ENCODE peak calls at places on chromosomes 6 and 20, in seven cellular contexts. Z, M, P, S, N, A and V are unnamed samples.

GRCh38 chr20:19375301-19375885 is 163.0 kb downstream of the SLC24A3 start:
- DNase-seq in P (no peak), M (no peak), Z (no peak), N (no peak), A (no peak), S (no peak), V (no peak)

GRCh38 chr6:30169658-30170614 is 6.6 kb downstream of the TRIM15 start:
- DNase-seq in S (peak), Z (no peak), P (no peak), A (peak), N (no peak), M (no peak), V (peak)

GRCh38 chr6:22071655-22072054 is 225.2 kb downstream of the PRL start:
- DNase-seq in N (no peak), Z (no peak), S (peak), A (no peak), M (no peak), P (no peak), V (peak)

GRCh38 chr20:39070484-39071231 is 108.5 kb downstream of the DHX35 start:
- DNase-seq in P (no peak), N (no peak), Z (no peak), S (peak), M (no peak), A (no peak), V (no peak)

GRCh38 chr20:50708845-50709555 is 17.7 kb upstream of the RIPOR3 start:
- DNase-seq in P (no peak), A (no peak), S (no peak), Z (no peak), N (peak), M (no peak), V (no peak)

GRCh38 chr6:4397307-4397706 is 261.9 kb upstream of the ECI2 start:
- DNase-seq in Z (no peak), S (peak), A (no peak), P (no peak), N (no peak), M (no peak), V (no peak)

GRCh38 chr6:114194362-114195343 is 148.2 kb downstream of the HS3ST5 start:
- DNase-seq in P (no peak), N (no peak), S (peak), A (no peak), Z (no peak), M (no peak), V (no peak)

GRCh38 chr6:24492475-24492874 is 2.3 kb upstream of the ALDH5A1 start:
- DNase-seq in A (no peak), P (no peak), N (peak), Z (no peak), S (no peak), M (no peak), V (no peak)

GRCh38 chr6:8054276-8054675 is 9.9 kb downstream of the BLOC1S5 start:
- DNase-seq in Z (no peak), M (no peak), N (no peak), P (no peak), S (no peak), A (no peak), V (no peak)

GRCh38 chr6:392441-393390 is 1.2 kb downstream of the IRF4 start:
- DNase-seq in N (no peak), M (no peak), A (no peak), Z (no peak), S (no peak), P (no peak), V (peak)

GRCh38 chr6:90186637-90187361 is 109.8 kb downstream of the BACH2 start:
- DNase-seq in A (no peak), S (no peak), P (no peak), Z (no peak), M (no peak), N (no peak), V (no peak)

GRCh38 chr20:51022803-51023616 is at the start of gene KCNG1:
- DNase-seq in M (peak), N (peak), A (peak), S (peak), P (peak), Z (no peak), V (peak)

GRCh38 chr20:63342561-63343459 is 18.3 kb downstream of the CHRNA4 start:
- DNase-seq in P (no peak), A (no peak), M (no peak), S (no peak), N (no peak), Z (no peak), V (no peak)

GRCh38 chr6:93319304-93319703 is 100.1 kb downstream of the EPHA7 start:
- DNase-seq in A (no peak), Z (no peak), N (no peak), S (no peak), P (no peak), M (no peak), V (no peak)

GRCh38 chr6:1007159-1007558 is 304.7 kb upstream of the FOXQ1 start:
- DNase-seq in Z (no peak), N (no peak), M (no peak), P (no peak), S (no peak), A (no peak), V (no peak)

GRCh38 chr6:84492246-84493135 is 265.0 kb upstream of the CEP162 start:
- DNase-seq in N (no peak), P (no peak), A (no peak), Z (no peak), M (no peak), S (no peak), V (no peak)

GRCh38 chr20:12699374-12700228 is 309.2 kb upstream of the SPTLC3 start:
- DNase-seq in S (no peak), M (no peak), N (peak), A (no peak), P (no peak), Z (no peak), V (no peak)

GRCh38 chr6:95240514-95240913 is 336.8 kb upstream of the MANEA start:
- DNase-seq in S (no peak), A (no peak), N (no peak), M (no peak), P (no peak), Z (no peak), V (no peak)